ENCODE peak calls at places on chromosomes 7 and 10, in four cellular contexts. H is K562, F is GM23248, O is body of pancreas. S is an unnamed sample.

GRCh38 chr7:131689662-131690234 is 133.3 kb upstream of the PODXL start:
- DNase-seq in H (no peak), F (no peak), O (no peak), S (no peak)

GRCh38 chr7:64869121-64869725 is 33.9 kb upstream of the ZNF273 start:
- DNase-seq in H (no peak), F (no peak), O (no peak), S (no peak)

GRCh38 chr7:137626469-137627067 is 220.2 kb downstream of the DGKI start:
- DNase-seq in H (peak; percentile 87), F (peak; percentile 73), O (peak; percentile 48), S (peak; percentile 5)

GRCh38 chr10:12594448-12594944 is 245.1 kb downstream of the CAMK1D start:
- DNase-seq in H (no peak), F (no peak), O (no peak), S (no peak)

GRCh38 chr10:104903433-104903832 is 262.3 kb downstream of the SORCS3 start:
- DNase-seq in H (no peak), F (peak; percentile 16), O (no peak), S (no peak)

GRCh38 chr7:39434012-39434411 is 132.2 kb upstream of the YAE1 start:
- DNase-seq in H (no peak), F (no peak), O (no peak), S (no peak)

GRCh38 chr7:89053130-89053529 is 257.6 kb upstream of the TEX47 start:
- DNase-seq in H (no peak), F (no peak), O (no peak), S (no peak)

GRCh38 chr7:94298943-94299342 is 95.8 kb upstream of the COL1A2 start:
- DNase-seq in H (no peak), F (peak; percentile 88), O (no peak), S (no peak)

GRCh38 chr10:72344932-72345331 is 9.8 kb downstream of the DNAJB12 start:
- DNase-seq in H (no peak), F (no peak), O (no peak), S (no peak)
- H3K36me3 ChIP-seq in H (peaks cover 64% of the 10 kb centered on the region), F (peaks cover 4% of the 10 kb centered on the region), O (no peaks in the 10 kb centered on the region), S (peaks cover 32% of the 10 kb centered on the region)

GRCh38 chr10:64007157-64007556 is 486.0 kb downstream of the REEP3 start:
- DNase-seq in H (no peak), F (no peak), O (no peak), S (no peak)
- H3K9me3 ChIP-seq in H (no peaks in the 10 kb centered on the region), F (no peaks in the 10 kb centered on the region), O (no peaks in the 10 kb centered on the region), S (no peaks in the 10 kb centered on the region)

GRCh38 chr7:158655507-158655906 is 49.1 kb downstream of the NCAPG2 start:
- DNase-seq in H (no peak), F (no peak), O (no peak), S (no peak)
- H3K36me3 ChIP-seq in H (peaks cover 83% of the 10 kb centered on the region), F (peaks cover 4% of the 10 kb centered on the region), O (no peaks in the 10 kb centered on the region), S (peaks cover 8% of the 10 kb centered on the region)

GRCh38 chr10:42475168-42476098 is 162.9 kb downstream of the ZNF33B start:
- DNase-seq in H (peak; percentile 52), F (peak; percentile 36), O (peak; percentile 11), S (peak; percentile 87)
- H3K9me3 ChIP-seq in H (no peaks in the 10 kb centered on the region), F (no peaks in the 10 kb centered on the region), O (no peaks in the 10 kb centered on the region), S (no peaks in the 10 kb centered on the region)

DNA sequence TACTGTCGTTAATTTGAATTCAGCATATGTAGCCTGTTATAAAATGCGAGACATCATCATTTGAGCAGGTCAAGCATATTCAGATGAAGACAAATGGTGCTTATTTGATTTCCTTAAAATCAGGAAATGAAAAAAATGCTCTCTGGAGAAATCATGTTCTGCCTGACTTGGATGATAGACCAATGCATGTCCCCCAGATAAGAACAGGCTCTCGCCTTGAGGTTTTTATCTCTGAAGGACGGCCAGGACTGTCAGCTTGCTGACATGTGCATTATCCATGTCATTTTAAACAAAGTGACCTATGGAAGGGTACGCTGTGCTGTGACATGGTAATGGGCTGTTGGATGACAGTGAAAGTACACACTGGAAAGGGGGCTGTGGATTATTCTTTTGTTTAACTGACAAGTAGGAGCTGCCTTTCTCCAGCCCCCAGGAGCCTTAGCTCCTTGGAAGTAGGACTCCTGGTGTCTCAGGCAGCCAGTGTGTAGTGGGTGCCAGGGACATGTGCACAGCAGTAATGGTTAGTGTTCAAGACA is 695.1 kb upstream of the GALNT17 start:
- DNase-seq in H (no peak), F (no peak), O (no peak), S (no peak)
- H3K36me3 ChIP-seq in H (no peaks in the 10 kb centered on the region), F (no peaks in the 10 kb centered on the region), O (no peaks in the 10 kb centered on the region), S (no peaks in the 10 kb centered on the region)

DNA sequence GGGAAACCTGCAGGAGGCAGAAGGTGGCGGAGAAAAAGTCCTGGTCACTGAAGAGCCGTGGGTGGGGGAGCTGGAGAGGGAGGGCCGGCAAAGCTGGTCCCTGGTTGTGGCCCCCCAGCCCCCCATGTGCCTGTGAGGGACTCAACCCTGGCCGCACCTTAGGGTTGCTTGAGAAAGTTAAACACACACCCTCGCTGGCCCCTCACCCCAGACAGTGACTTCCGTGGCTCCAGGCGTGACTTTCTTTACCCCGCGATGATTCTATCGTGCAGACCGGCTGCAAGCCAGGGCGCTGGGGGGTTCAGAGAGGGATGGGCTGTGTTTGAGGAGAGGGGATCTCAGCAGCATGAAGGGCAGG is 447.6 kb upstream of the FOXK1 start:
- DNase-seq in H (no peak), F (no peak), O (no peak), S (no peak)
- H3K9me3 ChIP-seq in H (no peaks in the 10 kb centered on the region), F (no peaks in the 10 kb centered on the region), O (no peaks in the 10 kb centered on the region), S (no peaks in the 10 kb centered on the region)

GRCh38 chr7:158765020-158765419 is 60.4 kb upstream of the NCAPG2 start:
- DNase-seq in H (no peak), F (no peak), O (no peak), S (no peak)
- H3K36me3 ChIP-seq in H (peaks cover 76% of the 10 kb centered on the region), F (peaks cover 33% of the 10 kb centered on the region), O (peaks cover 5% of the 10 kb centered on the region), S (peaks cover 3% of the 10 kb centered on the region)